ENCODE peak calls at places on chromosome 11, in ten cellular contexts. M is mesenchymal stem cell, G is aorta, C is mammary epithelial cell, B is PC-9, F is left ventricle myocardium inferior, W is fibroblast of lung, N is colonic mucosa, T is lower lobe of right lung, E is IMR-90. O is an unnamed sample.

GRCh38 chr11:105719073-105719846 is 109.4 kb downstream of the GRIA4 start:
- DNase-seq in M (peak; percentile 97), G (no peak), C (peak; percentile 6), B (peak; percentile 61), F (no peak), W (peak; percentile 72), N (no peak), T (no peak), E (peak; percentile 92), O (peak; percentile 80)

GRCh38 chr11:33125611-33126010 is 35.7 kb downstream of the CSTF3 start:
- DNase-seq in M (no peak), G (no peak), C (no peak), B (no peak), F (no peak), W (no peak), N (no peak), T (no peak), E (no peak), O (no peak)

GRCh38 chr11:121461843-121462242 is 9.1 kb upstream of the SORL1-AS1 start:
- DNase-seq in M (no peak), G (no peak), C (no peak), B (no peak), F (no peak), W (no peak), N (no peak), T (no peak), E (no peak), O (no peak)

GRCh38 chr11:112613051-112613972 is 347.9 kb upstream of the NCAM1 start:
- DNase-seq in M (peak; percentile 9), G (no peak), C (peak; percentile 95), B (peak; percentile 86), F (no peak), W (no peak), N (no peak), T (no peak), E (peak; percentile 34), O (peak; percentile 76)

GRCh38 chr11:78221396-78222315 is 32.9 kb downstream of the USP35 start:
- DNase-seq in M (no peak), G (no peak), C (no peak), B (no peak), F (no peak), W (no peak), N (peak; percentile 13), T (no peak), E (no peak), O (no peak)

GRCh38 chr11:57476883-57477506 is 16.7 kb downstream of the RTN4RL2 start:
- DNase-seq in M (peak; percentile 36), G (no peak), C (peak; percentile 28), B (peak; percentile 64), F (no peak), W (no peak), N (peak; percentile 67), T (peak; percentile 59), E (peak; percentile 17), O (no peak)

GRCh38 chr11:70404244-70404643 is 5.9 kb downstream of the CTTN start:
- DNase-seq in M (no peak), G (no peak), C (no peak), B (no peak), F (no peak), W (no peak), N (no peak), T (no peak), E (no peak), O (no peak)

GRCh38 chr11:6497069-6497839 is at the start of gene DNHD1:
- DNase-seq in M (no peak), G (no peak), C (no peak), B (no peak), F (no peak), W (peak; percentile 24), N (no peak), T (no peak), E (no peak), O (no peak)

GRCh38 chr11:71484248-71485062 is 31.5 kb downstream of the NADSYN1 start:
- DNase-seq in M (no peak), G (peak; percentile 31), C (no peak), B (no peak), F (no peak), W (no peak), N (no peak), T (no peak), E (no peak), O (no peak)

GRCh38 chr11:134071306-134071705 is 2.4 kb downstream of the JAM3 start:
- DNase-seq in M (no peak), G (no peak), C (no peak), B (no peak), F (no peak), W (no peak), N (no peak), T (no peak), E (no peak), O (no peak)

GRCh38 chr11:26621147-26621546 is 49.1 kb upstream of the MUC15 start:
- DNase-seq in M (peak; percentile 73), G (no peak), C (peak; percentile 91), B (peak; percentile 84), F (no peak), W (peak; percentile 76), N (no peak), T (no peak), E (peak; percentile 52), O (peak; percentile 86)

GRCh38 chr11:26622201-26622600 is 50.1 kb upstream of the MUC15 start:
- DNase-seq in M (no peak), G (no peak), C (peak; percentile 44), B (no peak), F (no peak), W (no peak), N (no peak), T (no peak), E (no peak), O (peak; percentile 78)

GRCh38 chr11:26623076-26623666 is 51.1 kb upstream of the MUC15 start:
- DNase-seq in M (peak; percentile 42), G (no peak), C (peak; percentile 63), B (peak; percentile 53), F (no peak), W (peak; percentile 52), N (no peak), T (no peak), E (peak; percentile 4), O (peak; percentile 76)

GRCh38 chr11:26620282-26621045 is 48.4 kb upstream of the MUC15 start:
- DNase-seq in M (no peak), G (no peak), C (peak; percentile 74), B (peak; percentile 46), F (no peak), W (no peak), N (no peak), T (no peak), E (no peak), O (peak; percentile 33)

GRCh38 chr11:26626346-26626745 is 54.3 kb upstream of the MUC15 start:
- DNase-seq in M (peak; percentile 9), G (no peak), C (peak; percentile 69), B (no peak), F (no peak), W (peak; percentile 59), N (no peak), T (no peak), E (no peak), O (peak; percentile 47)
- H3K4me1 ChIP-seq in M (no peaks in the 10 kb centered on the region), G (no peaks in the 10 kb centered on the region), C (peaks cover 17% of the 10 kb centered on the region), B (peaks cover 8% of the 10 kb centered on the region), F (no peaks in the 10 kb centered on the region), W (no peaks in the 10 kb centered on the region), N (no peaks in the 10 kb centered on the region), T (no peaks in the 10 kb centered on the region), E (no peaks in the 10 kb centered on the region), O (peaks cover 16% of the 10 kb centered on the region)

GRCh38 chr11:27718853-27719574 is 18.8 kb upstream of the BDNF start:
- DNase-seq in M (peak; percentile 82), G (peak; percentile 52), C (no peak), B (no peak), F (peak; percentile 22), W (peak; percentile 51), N (peak; percentile 17), T (no peak), E (peak; percentile 65), O (no peak)
- H3K27me3 ChIP-seq in M (peaks cover 18% of the 10 kb centered on the region), G (no peaks in the 10 kb centered on the region), C (peaks cover 43% of the 10 kb centered on the region), B (no peaks in the 10 kb centered on the region), F (peaks cover 94% of the 10 kb centered on the region), W (peaks cover 33% of the 10 kb centered on the region), N (peaks cover 66% of the 10 kb centered on the region), T (peaks cover 83% of the 10 kb centered on the region), E (no peaks in the 10 kb centered on the region), O (peaks cover 100% of the 10 kb centered on the region)

GRCh38 chr11:8252388-8252787 is 11.3 kb downstream of the LMO1 start:
- DNase-seq in M (no peak), G (no peak), C (no peak), B (peak; percentile 63), F (no peak), W (no peak), N (no peak), T (peak; percentile 14), E (no peak), O (no peak)

GRCh38 chr11:8252946-8253345 is 10.7 kb downstream of the LMO1 start:
- DNase-seq in M (no peak), G (no peak), C (no peak), B (no peak), F (no peak), W (no peak), N (no peak), T (peak; percentile 11), E (no peak), O (no peak)

GRCh38 chr11:8251767-8252295 is 11.8 kb downstream of the LMO1 start:
- DNase-seq in M (no peak), G (no peak), C (no peak), B (no peak), F (no peak), W (no peak), N (no peak), T (peak; percentile 16), E (no peak), O (no peak)

GRCh38 chr11:8250981-8251620 is 12.6 kb downstream of the LMO1 start:
- DNase-seq in M (no peak), G (no peak), C (no peak), B (no peak), F (no peak), W (no peak), N (no peak), T (peak; percentile 15), E (no peak), O (no peak)

GRCh38 chr11:8253566-8253965 is 10.1 kb downstream of the LMO1 start:
- DNase-seq in M (no peak), G (no peak), C (no peak), B (no peak), F (no peak), W (no peak), N (no peak), T (peak; percentile 6), E (no peak), O (no peak)
- H3K4me1 ChIP-seq in M (peaks cover 1% of the 10 kb centered on the region), G (no peaks in the 10 kb centered on the region), C (peaks cover 5% of the 10 kb centered on the region), B (peaks cover 8% of the 10 kb centered on the region), F (peaks cover under 1% of the 10 kb centered on the region), W (no peaks in the 10 kb centered on the region), N (no peaks in the 10 kb centered on the region), T (no peaks in the 10 kb centered on the region), E (no peaks in the 10 kb centered on the region), O (no peaks in the 10 kb centered on the region)

DNA sequence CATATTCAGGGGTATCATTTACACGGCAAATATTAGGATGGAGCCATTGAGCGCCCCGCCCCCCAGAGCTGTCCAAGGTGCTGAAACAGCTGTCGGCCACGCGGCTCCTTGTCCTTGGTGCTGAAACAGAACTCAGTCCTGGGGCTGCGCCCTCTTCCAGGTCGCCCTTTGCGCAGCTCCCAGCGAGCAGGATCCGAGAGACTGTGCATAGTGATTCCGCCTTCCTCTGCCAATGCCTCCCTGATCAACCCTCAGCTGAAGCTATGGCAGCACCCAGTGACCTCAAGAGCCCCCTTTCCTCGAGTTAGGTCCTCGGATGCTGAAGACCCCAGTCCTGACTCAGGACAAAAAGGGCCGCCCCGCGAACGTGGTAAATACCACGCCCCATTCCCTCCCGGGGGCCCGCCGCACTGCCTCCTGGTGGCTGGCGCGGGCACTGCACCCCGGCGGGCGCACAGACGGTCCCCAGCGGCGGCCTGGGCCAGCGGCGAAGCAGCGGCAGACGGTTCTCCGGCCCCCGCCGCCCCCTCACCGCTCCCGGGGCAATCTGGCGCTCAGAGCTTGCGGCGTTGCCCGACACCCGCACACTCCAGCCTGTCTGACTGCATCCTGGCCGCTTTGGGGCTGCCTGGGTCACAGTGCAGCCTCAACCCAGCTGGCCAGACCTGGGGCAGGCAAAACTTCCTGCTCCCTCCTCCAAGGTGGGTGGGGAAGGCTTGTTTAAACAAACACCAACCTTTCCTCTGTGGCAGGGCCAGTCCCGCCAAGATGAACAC is 13.4 kb downstream of the SYT7 start:
- DNase-seq in M (peak; percentile 72), G (peak; percentile 79), C (peak; percentile 70), B (peak; percentile 78), F (peak; percentile 78), W (peak; percentile 89), N (peak; percentile 86), T (peak; percentile 80), E (peak; percentile 73), O (peak; percentile 91)
- H3K27me3 ChIP-seq in M (peaks cover 81% of the 10 kb centered on the region), G (no peaks in the 10 kb centered on the region), C (no peaks in the 10 kb centered on the region), B (peaks cover 53% of the 10 kb centered on the region), F (peaks cover 5% of the 10 kb centered on the region), W (peaks cover 9% of the 10 kb centered on the region), N (no peaks in the 10 kb centered on the region), T (peaks cover 26% of the 10 kb centered on the region), E (peaks cover 70% of the 10 kb centered on the region), O (peaks cover 56% of the 10 kb centered on the region)